ENCODE peak calls at places on chromosomes 6 and 20, in six cellular contexts. D, Q, W, S, J and P are unnamed samples.
A peak's percentile ranks its signal among the peaks of the same experiment; 100 is the strongest.

GRCh38 chr6:2876210-2877056 is 26.7 kb downstream of the SERPINB9 start:
- DNase-seq in D (no peak), Q (peak; percentile 75), W (peak; percentile 76), S (peak; percentile 93), J (no peak), P (peak; percentile 89)

GRCh38 chr6:107569456-107569855 is 79.5 kb downstream of the SOBP start:
- DNase-seq in D (no peak), Q (no peak), W (no peak), S (no peak), J (no peak), P (no peak)

GRCh38 chr6:135592276-135592675 is 94.7 kb upstream of the AHI1 start:
- DNase-seq in D (no peak), Q (no peak), W (no peak), S (no peak), J (no peak), P (no peak)

GRCh38 chr6:149473080-149474052 is 11.4 kb downstream of the ZC3H12D start:
- DNase-seq in D (no peak), Q (no peak), W (no peak), S (no peak), J (no peak), P (peak; percentile 45)

GRCh38 chr20:9211016-9211760 is 142.3 kb downstream of the PLCB4 start:
- DNase-seq in D (no peak), Q (no peak), W (no peak), S (no peak), J (no peak), P (no peak)

GRCh38 chr20:2387180-2387577 is 6.5 kb downstream of the TGM6 start:
- DNase-seq in D (peak; percentile 34), Q (peak; percentile 23), W (no peak), S (peak; percentile 64), J (no peak), P (no peak)

GRCh38 chr20:1894951-1895673 is at the start of gene SIRPA:
- DNase-seq in D (no peak), Q (peak; percentile 82), W (peak; percentile 69), S (peak; percentile 39), J (no peak), P (peak; percentile 82)

GRCh38 chr6:148891027-148891783 is 144.4 kb downstream of the UST start:
- DNase-seq in D (no peak), Q (no peak), W (no peak), S (no peak), J (no peak), P (no peak)

GRCh38 chr6:149168968-149169367 is 148.5 kb upstream of the TAB2 start:
- DNase-seq in D (no peak), Q (no peak), W (no peak), S (no peak), J (no peak), P (no peak)

GRCh38 chr6:36904851-36905393 is 19.2 kb downstream of the C6orf89 start:
- DNase-seq in D (no peak), Q (no peak), W (no peak), S (no peak), J (no peak), P (no peak)

GRCh38 chr6:143767433-143767832 is 75.7 kb upstream of the LTV1 start:
- DNase-seq in D (no peak), Q (no peak), W (no peak), S (no peak), J (no peak), P (no peak)

GRCh38 chr20:13008761-13009681 is at the start of gene SPTLC3:
- DNase-seq in D (no peak), Q (peak; percentile 77), W (no peak), S (peak; percentile 21), J (no peak), P (peak; percentile 56)

GRCh38 chr20:10925767-10926166 is 252.0 kb upstream of the JAG1 start:
- DNase-seq in D (no peak), Q (no peak), W (no peak), S (peak; percentile 16), J (no peak), P (no peak)

GRCh38 chr20:6956056-6956455 is 188.6 kb downstream of the BMP2 start:
- DNase-seq in D (no peak), Q (no peak), W (no peak), S (no peak), J (no peak), P (no peak)

GRCh38 chr6:66897576-66897975 is 1190.5 kb upstream of the EYS start:
- DNase-seq in D (no peak), Q (no peak), W (no peak), S (no peak), J (no peak), P (peak; percentile 53)

GRCh38 chr20:309841-310644 is 12.7 kb downstream of the ZCCHC3 start:
- DNase-seq in D (peak; percentile 85), Q (peak; percentile 100), W (peak; percentile 98), S (peak; percentile 99), J (peak; percentile 65), P (peak; percentile 99)

GRCh38 chr6:138576303-138576702 is 77.0 kb upstream of the NHSL1 start:
- DNase-seq in D (no peak), Q (no peak), W (no peak), S (no peak), J (no peak), P (no peak)

GRCh38 chr20:33703498-33704137 is 16.5 kb downstream of the PXMP4 start:
- DNase-seq in D (no peak), Q (no peak), W (no peak), S (no peak), J (no peak), P (no peak)

GRCh38 chr20:38893056-38893455 is 33.2 kb upstream of the FAM83D start:
- DNase-seq in D (no peak), Q (no peak), W (no peak), S (no peak), J (no peak), P (no peak)

GRCh38 chr6:112951829-112952228 is 604.7 kb downstream of the RFPL4B start:
- DNase-seq in D (no peak), Q (no peak), W (no peak), S (no peak), J (no peak), P (no peak)

GRCh38 chr6:14274552-14275492 is 157.2 kb downstream of the CD83 start:
- DNase-seq in D (no peak), Q (no peak), W (no peak), S (no peak), J (no peak), P (no peak)

GRCh38 chr6:49151033-49151432 is 312.0 kb downstream of the MMUT start:
- DNase-seq in D (no peak), Q (no peak), W (no peak), S (no peak), J (no peak), P (no peak)

GRCh38 chr6:49151957-49152356 is 311.1 kb downstream of the MMUT start:
- DNase-seq in D (no peak), Q (no peak), W (no peak), S (no peak), J (no peak), P (no peak)

GRCh38 chr6:49155321-49155720 is 307.7 kb downstream of the MMUT start:
- DNase-seq in D (no peak), Q (no peak), W (no peak), S (no peak), J (no peak), P (no peak)

GRCh38 chr6:49151461-49151860 is 311.6 kb downstream of the MMUT start:
- DNase-seq in D (no peak), Q (no peak), W (no peak), S (no peak), J (no peak), P (no peak)
- H3K4me3 ChIP-seq in D (no peak overlapping the region), Q (no peak overlapping the region), W (no peak overlapping the region), S (no peak overlapping the region), J (no peak overlapping the region), P (no peak overlapping the region)

DNA sequence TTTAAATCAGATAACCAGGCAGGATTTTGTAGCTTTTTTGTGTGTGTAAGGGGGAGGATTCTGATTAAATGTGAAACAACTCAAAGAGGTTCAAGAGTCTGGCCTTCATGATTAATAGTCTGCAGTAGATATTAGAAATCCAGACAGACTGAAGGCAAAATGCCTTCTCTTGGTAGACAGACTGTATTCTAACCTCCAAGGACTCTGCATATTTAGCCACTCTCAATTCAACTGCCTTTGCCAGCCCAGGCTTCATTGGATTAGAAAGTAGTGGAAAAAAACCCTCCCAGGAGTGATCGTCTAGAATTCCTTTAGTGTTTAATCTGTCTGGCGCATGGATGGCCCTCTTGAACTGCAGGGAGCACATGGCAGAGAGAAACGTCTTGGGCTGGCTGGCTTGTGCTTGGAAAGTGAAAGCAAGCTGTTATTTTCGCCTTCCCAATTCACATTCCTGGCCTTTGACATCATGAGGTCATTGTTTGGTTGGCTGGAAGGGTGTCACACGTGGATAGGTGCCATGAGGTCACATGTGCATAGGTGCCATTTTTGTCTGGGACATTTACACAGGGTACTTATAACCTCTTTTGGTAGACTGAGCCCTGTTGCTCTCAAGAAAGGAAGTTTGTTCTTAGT is 30.8 kb upstream of the NEDD9 start:
- DNase-seq in D (no peak), Q (peak; percentile 65), W (peak; percentile 56), S (peak; percentile 85), J (no peak), P (peak; percentile 74)
- H3K4me3 ChIP-seq in D (no peak overlapping the region), Q (no peak overlapping the region), W (peak overlapping the region; percentile 24), S (no peak overlapping the region), J (no peak overlapping the region), P (no peak overlapping the region)

DNA sequence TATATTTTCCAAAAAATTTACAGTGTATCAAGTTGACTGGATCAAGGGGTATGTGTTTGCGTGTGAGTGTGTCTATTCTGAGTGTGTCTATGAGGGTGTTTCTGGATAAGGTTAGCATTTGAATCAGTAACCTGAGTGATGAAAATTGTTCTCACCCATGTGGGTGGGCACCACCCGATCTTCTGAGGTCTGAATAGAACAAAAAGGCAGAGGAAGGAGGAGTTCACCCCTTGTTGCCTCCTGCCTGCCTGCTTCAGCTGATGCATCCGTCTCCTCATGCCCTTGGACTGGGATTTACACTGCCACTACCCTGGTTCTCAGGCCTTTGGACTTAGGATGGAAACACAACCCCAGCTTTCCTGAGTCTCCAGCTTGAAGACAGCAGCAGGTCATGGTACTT is 13.7 kb upstream of the PRND start:
- DNase-seq in D (no peak), Q (no peak), W (no peak), S (no peak), J (no peak), P (no peak)
- H3K4me3 ChIP-seq in D (no peak overlapping the region), Q (no peak overlapping the region), W (no peak overlapping the region), S (no peak overlapping the region), J (no peak overlapping the region), P (no peak overlapping the region)

DNA sequence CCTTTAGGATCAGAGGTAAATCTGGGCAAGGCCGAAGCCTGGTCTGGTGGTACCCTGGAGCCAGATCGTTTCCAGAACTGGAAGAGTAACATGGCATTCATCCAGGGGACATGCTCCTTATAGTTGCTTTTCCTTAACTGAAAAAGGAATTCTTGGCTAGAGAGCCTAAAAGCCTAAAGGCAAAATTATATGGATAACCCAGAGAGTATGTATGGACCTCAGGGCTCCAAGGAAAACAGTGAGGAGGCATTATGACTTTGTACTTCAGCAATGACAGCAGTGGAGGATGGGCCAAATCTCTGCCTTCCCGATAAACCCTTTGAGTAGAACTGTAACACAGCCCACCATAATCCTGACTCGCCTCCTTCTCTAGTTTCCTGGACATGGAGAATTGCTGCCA is 29.3 kb downstream of the ARHGAP18 start:
- DNase-seq in D (no peak), Q (no peak), W (no peak), S (no peak), J (no peak), P (no peak)
- H3K4me3 ChIP-seq in D (no peak overlapping the region), Q (no peak overlapping the region), W (no peak overlapping the region), S (no peak overlapping the region), J (no peak overlapping the region), P (no peak overlapping the region)